ENCODE peak calls at places on chromosomes 7 and 10, in four cellular contexts. J, V, A and Y are unnamed samples.

GRCh38 chr7:3493499-3493898 is 192.4 kb downstream of the SDK1 start:
- DNase-seq in A (no peak), V (no peak), J (no peak), Y (no peak)

GRCh38 chr7:52260046-52260665 is 775.3 kb upstream of the POM121L12 start:
- DNase-seq in V (peak; percentile 42), A (no peak), J (peak; percentile 29), Y (no peak)

GRCh38 chr10:93464826-93465388 is 17.2 kb downstream of the MYOF start:
- DNase-seq in V (no peak), A (no peak), J (no peak), Y (no peak)

GRCh38 chr7:22666732-22667131 is 60.3 kb upstream of the IL6 start:
- DNase-seq in V (no peak), A (no peak), J (no peak), Y (no peak)

GRCh38 chr10:105585215-105585614 is 944.1 kb downstream of the SORCS3 start:
- DNase-seq in V (no peak), J (no peak), A (no peak), Y (no peak)

GRCh38 chr7:98180751-98181150 is 30.5 kb upstream of the BHLHA15 start:
- DNase-seq in V (no peak), A (no peak), J (no peak), Y (no peak)

GRCh38 chr7:101125989-101126650 is 784 bp upstream of the SERPINE1 start:
- DNase-seq in J (no peak), A (no peak), V (no peak), Y (peak; percentile 69)

GRCh38 chr7:19916011-19916410 is 142.6 kb upstream of the TMEM196 start:
- DNase-seq in V (no peak), A (no peak), J (no peak), Y (no peak)

GRCh38 chr10:72322030-72322279 is 32.8 kb downstream of the DNAJB12 start:
- DNase-seq in A (no peak), J (no peak), V (no peak), Y (no peak)

GRCh38 chr7:109092268-109092667 is 522.6 kb downstream of the DNAJB9 start:
- DNase-seq in A (no peak), V (peak; percentile 7), J (no peak), Y (no peak)

GRCh38 chr7:87218941-87219544 is 489 bp downstream of the TMEM243 start:
- DNase-seq in A (peak; percentile 39), J (peak; percentile 25), V (peak; percentile 60), Y (no peak)

GRCh38 chr10:4130685-4131084 is 345.7 kb upstream of the KLF6 start:
- DNase-seq in V (no peak), J (no peak), A (no peak), Y (no peak)

GRCh38 chr7:33517191-33517590 is 387.8 kb downstream of the BBS9 start:
- DNase-seq in J (no peak), V (no peak), A (no peak), Y (no peak)

GRCh38 chr10:48251152-48251524 is 23.4 kb downstream of the FRMPD2 start:
- DNase-seq in A (no peak), J (no peak), V (no peak), Y (no peak)

GRCh38 chr10:7117177-7117799 is 293.5 kb downstream of the SFMBT2 start:
- DNase-seq in A (no peak), J (no peak), V (no peak), Y (no peak)

GRCh38 chr10:86665868-86666267 is 2.4 kb upstream of the LDB3 start:
- DNase-seq in J (no peak), V (peak; percentile 74), A (no peak), Y (no peak)

GRCh38 chr7:14747701-14748100 is 154.8 kb downstream of the DGKB start:
- DNase-seq in J (no peak), A (no peak), V (no peak), Y (no peak)

GRCh38 chr7:50781894-50782293 is 802 bp downstream of the GRB10 start:
- DNase-seq in J (no peak), A (no peak), V (no peak), Y (no peak)

GRCh38 chr10:124009616-124010015 is 83.8 kb downstream of the CHST15 start:
- DNase-seq in V (no peak), J (no peak), A (no peak), Y (no peak)

GRCh38 chr7:1140481-1141104 is 19.4 kb downstream of the ZFAND2A start:
- DNase-seq in A (no peak), V (no peak), J (no peak), Y (peak; percentile 38)

GRCh38 chr7:127189885-127190284 is 62.9 kb downstream of the GRM8 start:
- DNase-seq in A (no peak), J (no peak), V (peak; percentile 27), Y (no peak)

GRCh38 chr7:69773535-69774225 is 175.4 kb downstream of the AUTS2 start:
- DNase-seq in A (no peak), V (no peak), J (no peak), Y (no peak)

GRCh38 chr10:66747451-66747850 is 178.4 kb upstream of the LRRTM3 start:
- DNase-seq in V (no peak), A (no peak), J (no peak), Y (no peak)

GRCh38 chr7:101549734-101550133 is 79.4 kb downstream of the MYL10 start:
- DNase-seq in J (no peak), V (no peak), A (no peak), Y (no peak)

GRCh38 chr10:5343561-5343960 is 21.2 kb upstream of the UCN3 start:
- DNase-seq in V (no peak), A (no peak), J (no peak), Y (no peak)

GRCh38 chr7:158525648-158526484 is 61.8 kb downstream of the PTPRN2 start:
- DNase-seq in V (no peak), A (peak; percentile 41), J (no peak), Y (no peak)

GRCh38 chr7:129188372-129188891 is at the start of gene SMO:
- DNase-seq in J (peak; percentile 54), A (peak; percentile 54), V (peak; percentile 96), Y (no peak)

GRCh38 chr7:67021260-67021659 is 24.6 kb downstream of the TYW1 start:
- DNase-seq in V (no peak), A (no peak), J (no peak), Y (no peak)

GRCh38 chr10:16186564-16186963 is 250.2 kb upstream of the PTER start:
- DNase-seq in V (no peak), J (no peak), A (no peak), Y (no peak)

GRCh38 chr10:16187161-16187560 is 249.6 kb upstream of the PTER start:
- DNase-seq in J (no peak), A (no peak), V (no peak), Y (no peak)

GRCh38 chr10:16183989-16184643 is 252.7 kb upstream of the PTER start:
- DNase-seq in V (no peak), A (no peak), J (no peak), Y (no peak)

GRCh38 chr10:16184911-16185310 is 251.9 kb upstream of the PTER start:
- DNase-seq in V (no peak), J (no peak), A (no peak), Y (no peak)

GRCh38 chr10:16182688-16183087 is 254.1 kb upstream of the PTER start:
- DNase-seq in J (no peak), V (peak; percentile 17), A (no peak), Y (no peak)
- TF ChIP-seq NRF1 in J (no peak), V (no peak), A (no peak), Y (no peak)

DNA sequence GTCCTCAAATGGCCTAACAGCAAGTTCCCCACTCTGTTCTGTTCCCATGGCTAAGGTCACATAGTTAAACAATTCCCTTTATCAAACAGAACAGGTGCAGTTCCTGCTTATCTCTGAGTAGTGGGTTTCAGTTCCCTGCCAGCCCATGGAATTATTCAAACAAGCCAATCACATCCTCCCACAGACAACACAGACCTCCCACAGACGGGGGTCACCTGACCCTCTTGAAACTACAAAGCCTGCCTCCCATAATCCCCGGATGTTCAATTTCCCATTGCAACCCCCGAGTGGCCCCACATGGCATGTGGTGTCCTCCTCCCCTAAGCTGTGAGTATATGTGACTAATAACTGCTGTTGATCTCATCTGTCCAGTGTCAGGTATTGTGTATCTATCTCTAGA is 64.1 kb downstream of the TMEM168 start:
- DNase-seq in J (no peak), V (no peak), A (peak; percentile 36), Y (no peak)
- TF ChIP-seq NRF1 in J (no peak), V (no peak), A (no peak), Y (no peak)

DNA sequence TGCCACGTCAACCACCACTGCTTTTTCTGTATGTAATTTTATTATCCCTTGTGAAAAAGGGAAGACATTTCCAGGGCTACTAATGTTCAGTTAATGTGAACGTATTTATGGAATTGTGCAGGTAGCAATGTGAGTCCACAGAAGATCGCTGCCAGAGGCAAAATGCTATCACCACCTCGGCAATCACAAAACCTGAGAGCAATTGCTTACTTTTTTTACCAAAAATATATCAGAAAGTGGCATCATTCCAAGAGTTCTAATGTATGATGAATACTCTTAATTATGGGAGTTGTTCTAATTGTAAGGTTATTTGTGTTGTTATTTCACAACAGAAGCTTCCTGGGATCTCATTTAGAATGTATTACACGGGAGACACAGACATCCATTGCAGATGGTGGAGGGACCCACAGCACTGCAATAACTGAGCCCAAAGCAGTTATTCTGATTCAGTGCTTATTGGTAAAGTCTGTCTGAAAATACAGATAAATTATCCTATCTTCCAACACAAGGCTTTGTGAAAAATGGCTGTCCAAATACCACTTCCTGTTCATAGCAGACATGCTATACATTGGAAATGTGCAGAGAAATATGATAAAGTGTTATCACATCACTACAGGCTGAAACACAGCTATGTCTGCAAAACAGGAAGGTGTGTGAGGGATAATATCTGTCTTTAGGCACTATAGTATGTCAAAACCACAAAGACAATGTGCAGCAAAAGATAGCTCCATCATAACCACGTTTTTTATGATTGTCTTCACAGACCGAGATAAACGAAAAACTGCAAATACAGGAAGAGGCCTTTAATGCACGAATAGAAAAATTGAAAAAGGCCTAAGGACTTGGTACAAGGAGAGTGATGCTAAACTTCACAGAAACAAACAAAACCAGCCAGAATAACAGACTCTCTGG is 102.7 kb downstream of the CABCOCO1 start:
- DNase-seq in V (peak; percentile 44), A (peak; percentile 83), J (no peak), Y (no peak)
- TF ChIP-seq NRF1 in V (no peak), A (peak; percentile 43), J (no peak), Y (no peak)

GRCh38 chr7:105656922-105657521 is 75.7 kb upstream of the EFCAB10 start:
- DNase-seq in J (no peak), A (peak; percentile 92), V (peak; percentile 59), Y (no peak)
- TF ChIP-seq NRF1 in J (no peak), A (no peak), V (no peak), Y (no peak)

GRCh38 chr10:34124522-34125035 is 690.5 kb downstream of the PARD3 start:
- DNase-seq in J (no peak), V (no peak), A (no peak), Y (no peak)
- TF ChIP-seq NRF1 in J (no peak), V (no peak), A (no peak), Y (no peak)

GRCh38 chr10:58644311-58644710 is 131.6 kb downstream of the BICC1 start:
- DNase-seq in A (no peak), J (no peak), V (peak; percentile 28), Y (no peak)

GRCh38 chr10:58647770-58648169 is 135.1 kb downstream of the BICC1 start:
- DNase-seq in J (no peak), A (no peak), V (no peak), Y (no peak)

GRCh38 chr10:58643029-58643428 is 130.4 kb downstream of the BICC1 start:
- DNase-seq in V (no peak), J (no peak), A (no peak), Y (no peak)

GRCh38 chr10:58647366-58647765 is 134.7 kb downstream of the BICC1 start:
- DNase-seq in A (no peak), V (no peak), J (no peak), Y (no peak)

GRCh38 chr10:58645762-58646161 is 133.1 kb downstream of the BICC1 start:
- DNase-seq in A (no peak), V (no peak), J (no peak), Y (no peak)
- TF ChIP-seq NRF1 in A (no peak), V (no peak), J (no peak), Y (no peak)